ENCODE peak calls at places on chromosomes 2 and 18, in nine cellular contexts. J, X, C, Z, O, D, U, Q and S are unnamed samples.
A peak's percentile ranks its signal among the peaks of the same experiment; 100 is the strongest.

GRCh38 chr2:9099341-9099751 is 95.9 kb upstream of the MBOAT2 start:
- DNase-seq in J (peak; percentile 80), X (no peak), C (no peak), Z (peak; percentile 47), O (no peak), D (peak; percentile 57), U (no peak), Q (no peak), S (no peak)

GRCh38 chr2:97348265-97348664 is 235.3 kb downstream of the ANKRD36 start:
- DNase-seq in J (no peak), X (no peak), C (no peak), Z (no peak), O (no peak), D (no peak), U (no peak), Q (no peak), S (no peak)

GRCh38 chr2:167581961-167582574 is 665.3 kb downstream of the STK39 start:
- DNase-seq in J (peak; percentile 16), X (no peak), C (no peak), Z (no peak), O (no peak), D (no peak), U (no peak), Q (no peak), S (no peak)

GRCh38 chr2:49780949-49781348 is 626.6 kb upstream of the FSHR start:
- DNase-seq in J (no peak), X (no peak), C (no peak), Z (no peak), O (no peak), D (no peak), U (no peak), Q (no peak), S (no peak)

GRCh38 chr18:65435529-65435928 is 315.3 kb upstream of the CDH7 start:
- DNase-seq in J (no peak), X (no peak), C (no peak), Z (no peak), O (no peak), D (no peak), U (no peak), Q (no peak), S (no peak)

GRCh38 chr18:41073372-41073954 is 881.6 kb upstream of the PIK3C3 start:
- DNase-seq in J (peak; percentile 90), X (no peak), C (no peak), Z (no peak), O (no peak), D (no peak), U (no peak), Q (no peak), S (no peak)

GRCh38 chr18:78607221-78607620 is 372.4 kb upstream of the SALL3 start:
- DNase-seq in J (no peak), X (no peak), C (no peak), Z (no peak), O (no peak), D (no peak), U (peak; percentile 32), Q (no peak), S (no peak)

GRCh38 chr2:190607657-190608357 is 41.1 kb upstream of the NAB1 start:
- DNase-seq in J (peak; percentile 70), X (no peak), C (no peak), Z (no peak), O (no peak), D (no peak), U (no peak), Q (no peak), S (no peak)

GRCh38 chr18:62450546-62451395 is 72.1 kb upstream of the ZCCHC2 start:
- DNase-seq in J (peak; percentile 63), X (peak; percentile 72), C (peak; percentile 83), Z (no peak), O (peak; percentile 58), D (peak; percentile 63), U (peak; percentile 85), Q (peak; percentile 72), S (peak; percentile 38)

GRCh38 chr2:112679484-112679883 is 33.7 kb downstream of the SLC20A1 start:
- DNase-seq in J (no peak), X (no peak), C (peak; percentile 26), Z (no peak), O (no peak), D (no peak), U (no peak), Q (no peak), S (peak; percentile 68)

GRCh38 chr2:112958428-112959108 is 19.2 kb upstream of the IL36G start:
- DNase-seq in J (peak; percentile 57), X (no peak), C (peak; percentile 58), Z (no peak), O (no peak), D (peak; percentile 69), U (no peak), Q (no peak), S (no peak)

GRCh38 chr18:77151791-77152517 is 19.4 kb upstream of the MBP start:
- DNase-seq in J (no peak), X (no peak), C (no peak), Z (no peak), O (no peak), D (no peak), U (no peak), Q (no peak), S (no peak)

GRCh38 chr2:197207106-197207505 is 103.5 kb downstream of the ANKRD44 start:
- DNase-seq in J (no peak), X (no peak), C (no peak), Z (no peak), O (no peak), D (no peak), U (no peak), Q (no peak), S (no peak)

GRCh38 chr2:197208841-197209240 is 101.7 kb downstream of the ANKRD44 start:
- DNase-seq in J (no peak), X (no peak), C (no peak), Z (no peak), O (no peak), D (no peak), U (no peak), Q (no peak), S (no peak)

GRCh38 chr2:197209274-197209673 is 101.3 kb downstream of the ANKRD44 start:
- DNase-seq in J (no peak), X (no peak), C (no peak), Z (no peak), O (no peak), D (no peak), U (no peak), Q (no peak), S (no peak)

GRCh38 chr2:197208029-197208428 is 102.6 kb downstream of the ANKRD44 start:
- DNase-seq in J (no peak), X (no peak), C (no peak), Z (no peak), O (no peak), D (no peak), U (no peak), Q (no peak), S (no peak)

DNA sequence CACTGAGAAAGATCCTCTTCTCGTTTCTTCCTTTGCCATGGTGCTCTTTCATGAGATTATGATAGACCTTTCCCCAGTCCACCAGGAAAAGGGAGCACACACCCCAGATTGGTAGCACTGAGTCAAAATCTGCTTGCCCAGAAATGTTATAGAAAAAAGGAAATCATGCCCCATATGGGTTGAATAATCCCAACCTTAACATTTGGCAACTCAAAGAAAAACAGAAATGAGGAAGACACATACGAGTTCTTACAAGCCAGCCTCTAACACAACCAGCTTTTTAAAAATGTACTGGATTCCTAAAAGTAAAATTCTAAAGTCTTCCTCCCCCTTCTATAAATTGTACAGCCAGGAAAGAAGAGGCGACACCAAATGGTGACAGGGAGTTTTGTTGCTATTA is 103.0 kb downstream of the ANKRD44 start:
- DNase-seq in J (no peak), X (no peak), C (no peak), Z (no peak), O (no peak), D (no peak), U (no peak), Q (no peak), S (no peak)
- H3K4me3 ChIP-seq in J (no peak overlapping the region), X (no peak overlapping the region), C (no peak overlapping the region), Z (no peak overlapping the region), O (no peak overlapping the region), D (no peak overlapping the region), U (no peak overlapping the region), Q (no peak overlapping the region), S (no peak overlapping the region)

GRCh38 chr2:105615352-105615751 is 129.4 kb upstream of the NCK2 start:
- DNase-seq in J (no peak), X (no peak), C (no peak), Z (no peak), O (no peak), D (no peak), U (no peak), Q (no peak), S (no peak)
- TF ChIP-seq POLR2A in J (no peak), X (no peak), C (no peak), Z (no peak), O (no peak), D (no peak), U (no peak), Q (no peak), S (no peak)

GRCh38 chr2:11768940-11769339 is 22.5 kb downstream of the LPIN1 start:
- DNase-seq in J (no peak), X (no peak), C (no peak), Z (no peak), O (no peak), D (no peak), U (no peak), Q (no peak), S (no peak)

GRCh38 chr2:11764920-11765319 is 18.5 kb downstream of the LPIN1 start:
- DNase-seq in J (no peak), X (no peak), C (no peak), Z (no peak), O (no peak), D (no peak), U (no peak), Q (peak; percentile 21), S (no peak)

GRCh38 chr2:11766016-11766415 is 19.6 kb downstream of the LPIN1 start:
- DNase-seq in J (no peak), X (no peak), C (no peak), Z (no peak), O (no peak), D (no peak), U (no peak), Q (no peak), S (no peak)

GRCh38 chr2:11765501-11765900 is 19.1 kb downstream of the LPIN1 start:
- DNase-seq in J (no peak), X (no peak), C (no peak), Z (no peak), O (no peak), D (no peak), U (no peak), Q (peak; percentile 44), S (no peak)

DNA sequence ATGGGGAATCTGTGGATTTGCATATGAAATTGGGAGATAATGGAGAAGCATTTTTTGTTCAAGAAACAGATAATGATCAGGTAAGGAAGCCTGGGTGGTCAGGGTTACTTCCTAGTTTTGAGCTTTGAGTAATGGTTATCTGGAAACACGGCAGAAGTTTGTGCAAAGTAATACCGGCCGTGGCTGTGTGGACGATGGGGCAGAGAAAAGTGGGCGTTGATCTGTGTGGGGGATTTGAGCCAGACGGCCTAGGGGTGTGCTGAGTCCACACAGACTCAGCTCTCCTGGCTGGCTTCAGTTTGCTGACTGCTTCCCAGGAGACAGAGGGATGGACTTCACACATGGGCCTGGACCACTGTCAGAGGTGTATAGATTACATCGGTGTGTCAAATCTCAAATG is 21.3 kb downstream of the LPIN1 start:
- DNase-seq in J (no peak), X (no peak), C (peak; percentile 24), Z (no peak), O (no peak), D (no peak), U (no peak), Q (no peak), S (no peak)
- H3K4me3 ChIP-seq in J (no peak overlapping the region), X (no peak overlapping the region), C (no peak overlapping the region), Z (no peak overlapping the region), O (no peak overlapping the region), D (no peak overlapping the region), U (no peak overlapping the region), Q (no peak overlapping the region), S (no peak overlapping the region)

GRCh38 chr2:207662203-207662602 is 37.0 kb upstream of the METTL21A start:
- DNase-seq in J (no peak), X (no peak), C (peak; percentile 75), Z (no peak), O (no peak), D (no peak), U (no peak), Q (no peak), S (no peak)
- TF ChIP-seq POLR2A in J (no peak), X (no peak), C (no peak), Z (no peak), O (no peak), D (no peak), U (no peak), Q (no peak), S (no peak)